ENCODE peak calls at places on chromosomes 11 and 22, in five cellular contexts. One of them, this sample, is unnamed.

GRCh38 chr11:83549984-83550667 is 264.0 kb upstream of the CCDC90B start:
- DNase-seq in GM12865: no peak
- DNase-seq in CD8-positive, alpha-beta T cell: no peak
- DNase-seq in skeletal muscle cell: no peak
- DNase-seq in activated gamma-delta T cell: no peak
- DNase-seq in this sample: no peak

GRCh38 chr11:69599502-69599901 is 41.5 kb upstream of the CCND1 start:
- DNase-seq in GM12865: no peak
- DNase-seq in CD8-positive, alpha-beta T cell: no peak
- DNase-seq in skeletal muscle cell: peak; percentile 11
- DNase-seq in activated gamma-delta T cell: no peak
- DNase-seq in this sample: no peak

GRCh38 chr11:31887180-31887579 is 76.1 kb upstream of the PAX6 start:
- DNase-seq in GM12865: peak; percentile 12
- DNase-seq in CD8-positive, alpha-beta T cell: no peak
- DNase-seq in skeletal muscle cell: no peak
- DNase-seq in activated gamma-delta T cell: no peak
- DNase-seq in this sample: no peak

GRCh38 chr11:92829121-92829520 is 140.3 kb upstream of the MTNR1B start:
- DNase-seq in GM12865: no peak
- DNase-seq in CD8-positive, alpha-beta T cell: no peak
- DNase-seq in skeletal muscle cell: no peak
- DNase-seq in activated gamma-delta T cell: no peak
- DNase-seq in this sample: no peak

GRCh38 chr11:62613275-62613864 is 313 bp downstream of the ROM1 start:
- DNase-seq in GM12865: no peak
- DNase-seq in CD8-positive, alpha-beta T cell: no peak
- DNase-seq in skeletal muscle cell: no peak
- DNase-seq in activated gamma-delta T cell: no peak
- DNase-seq in this sample: no peak

GRCh38 chr22:40341604-40342003 is 4.7 kb upstream of the ADSL start:
- DNase-seq in GM12865: no peak
- DNase-seq in CD8-positive, alpha-beta T cell: no peak
- DNase-seq in skeletal muscle cell: no peak
- DNase-seq in activated gamma-delta T cell: no peak
- DNase-seq in this sample: no peak

GRCh38 chr11:44842219-44842618 is 108.5 kb downstream of the TP53I11 start:
- DNase-seq in GM12865: no peak
- DNase-seq in CD8-positive, alpha-beta T cell: no peak
- DNase-seq in skeletal muscle cell: peak; percentile 56
- DNase-seq in activated gamma-delta T cell: no peak
- DNase-seq in this sample: no peak

GRCh38 chr11:36567684-36568083 is at the start of gene RAG1:
- DNase-seq in GM12865: no peak
- DNase-seq in CD8-positive, alpha-beta T cell: no peak
- DNase-seq in skeletal muscle cell: no peak
- DNase-seq in activated gamma-delta T cell: no peak
- DNase-seq in this sample: no peak

GRCh38 chr22:19808873-19809478 is 45.7 kb downstream of the GNB1L start:
- DNase-seq in GM12865: no peak
- DNase-seq in CD8-positive, alpha-beta T cell: no peak
- DNase-seq in skeletal muscle cell: no peak
- DNase-seq in activated gamma-delta T cell: no peak
- DNase-seq in this sample: no peak

GRCh38 chr11:33775064-33775807 is 916 bp upstream of the FBXO3 start:
- DNase-seq in GM12865: no peak
- DNase-seq in CD8-positive, alpha-beta T cell: no peak
- DNase-seq in skeletal muscle cell: no peak
- DNase-seq in activated gamma-delta T cell: no peak
- DNase-seq in this sample: peak; percentile 5

GRCh38 chr11:117020287-117020686 is 77.9 kb downstream of the SIK3 start:
- DNase-seq in GM12865: peak; percentile 55
- DNase-seq in CD8-positive, alpha-beta T cell: peak; percentile 27
- DNase-seq in skeletal muscle cell: no peak
- DNase-seq in activated gamma-delta T cell: no peak
- DNase-seq in this sample: no peak

GRCh38 chr22:32868928-32869327 is 67.4 kb downstream of the TIMP3 start:
- DNase-seq in GM12865: no peak
- DNase-seq in CD8-positive, alpha-beta T cell: no peak
- DNase-seq in skeletal muscle cell: no peak
- DNase-seq in activated gamma-delta T cell: no peak
- DNase-seq in this sample: no peak

GRCh38 chr11:61102667-61103491 is 590 bp downstream of the CD5 start:
- DNase-seq in GM12865: no peak
- DNase-seq in CD8-positive, alpha-beta T cell: no peak
- DNase-seq in skeletal muscle cell: no peak
- DNase-seq in activated gamma-delta T cell: no peak
- DNase-seq in this sample: no peak

GRCh38 chr11:35235944-35236666 is 97.1 kb downstream of the CD44 start:
- DNase-seq in GM12865: no peak
- DNase-seq in CD8-positive, alpha-beta T cell: peak; percentile 70
- DNase-seq in skeletal muscle cell: no peak
- DNase-seq in activated gamma-delta T cell: no peak
- DNase-seq in this sample: peak; percentile 80

GRCh38 chr22:42296381-42296853 is 26.0 kb upstream of the TCF20 start:
- DNase-seq in GM12865: no peak
- DNase-seq in CD8-positive, alpha-beta T cell: peak; percentile 33
- DNase-seq in skeletal muscle cell: no peak
- DNase-seq in activated gamma-delta T cell: no peak
- DNase-seq in this sample: no peak

GRCh38 chr11:96303067-96303466 is 39.9 kb downstream of the MAML2 start:
- DNase-seq in GM12865: no peak
- DNase-seq in CD8-positive, alpha-beta T cell: no peak
- DNase-seq in skeletal muscle cell: peak; percentile 37
- DNase-seq in activated gamma-delta T cell: no peak
- DNase-seq in this sample: no peak

GRCh38 chr11:2691355-2691761 is 8.4 kb downstream of the KCNQ1OT1 start:
- DNase-seq in GM12865: no peak
- DNase-seq in CD8-positive, alpha-beta T cell: no peak
- DNase-seq in skeletal muscle cell: no peak
- DNase-seq in activated gamma-delta T cell: no peak
- DNase-seq in this sample: no peak

GRCh38 chr11:65423516-65424199 is 1.1 kb downstream of the NEAT1 start:
- DNase-seq in GM12865: peak; percentile 38
- DNase-seq in CD8-positive, alpha-beta T cell: peak; percentile 55
- DNase-seq in skeletal muscle cell: no peak
- DNase-seq in activated gamma-delta T cell: no peak
- DNase-seq in this sample: peak; percentile 38

GRCh38 chr11:100681064-100681502 is 6.0 kb upstream of the ARHGAP42 start:
- DNase-seq in GM12865: peak; percentile 96
- DNase-seq in CD8-positive, alpha-beta T cell: no peak
- DNase-seq in skeletal muscle cell: peak; percentile 73
- DNase-seq in activated gamma-delta T cell: no peak
- DNase-seq in this sample: no peak